ENCODE peak calls at places on chromosome 15, in six cellular contexts. L is CD4-positive, CD25-positive, alpha-beta regulatory T cell; V is GM12878; J is ovary; P is cardiac muscle cell; R is psoas muscle. N is an unnamed sample.

GRCh38 chr15:57356636-57357035 is 19.7 kb upstream of the CGNL1 start:
- DNase-seq in L (no peak), V (no peak), J (no peak), P (peak; percentile 50), R (no peak), N (peak; percentile 14)

GRCh38 chr15:56749982-56750381 is 16.7 kb upstream of the ZNF280D start:
- DNase-seq in L (no peak), V (no peak), J (no peak), P (peak; percentile 50), R (no peak), N (no peak)

GRCh38 chr15:28885630-28886430 is at the start of gene APBA2:
- DNase-seq in L (peak; percentile 7), V (no peak), J (peak; percentile 31), P (peak; percentile 59), R (no peak), N (peak; percentile 50)

GRCh38 chr15:61084944-61085367 is 144.1 kb downstream of the RORA start:
- DNase-seq in L (no peak), V (no peak), J (no peak), P (peak; percentile 26), R (no peak), N (no peak)

GRCh38 chr15:33195283-33195682 is 769 bp upstream of the FMN1 start:
- DNase-seq in L (no peak), V (no peak), J (no peak), P (no peak), R (no peak), N (no peak)

GRCh38 chr15:68560501-68561113 is 18.2 kb upstream of the CORO2B start:
- DNase-seq in L (no peak), V (no peak), J (peak; percentile 28), P (no peak), R (no peak), N (no peak)

GRCh38 chr15:76963596-76963995 is 31.3 kb upstream of the PSTPIP1 start:
- DNase-seq in L (no peak), V (no peak), J (no peak), P (no peak), R (no peak), N (no peak)

GRCh38 chr15:55281517-55282227 is 7.9 kb downstream of the RAB27A start:
- DNase-seq in L (no peak), V (no peak), J (no peak), P (no peak), R (no peak), N (no peak)

GRCh38 chr15:82548700-82549099 is 8.4 kb upstream of the RPS17 start:
- DNase-seq in L (no peak), V (no peak), J (no peak), P (no peak), R (no peak), N (no peak)

GRCh38 chr15:67843571-67844387 is 3.9 kb upstream of the RNU6-1 start:
- DNase-seq in L (no peak), V (no peak), J (peak; percentile 70), P (peak; percentile 88), R (no peak), N (no peak)

GRCh38 chr15:57146394-57147140 is 228.1 kb downstream of the TCF12 start:
- DNase-seq in L (no peak), V (no peak), J (no peak), P (peak; percentile 81), R (no peak), N (no peak)

GRCh38 chr15:40911139-40911538 is 16.9 kb downstream of the VPS18 start:
- DNase-seq in L (no peak), V (no peak), J (no peak), P (no peak), R (no peak), N (no peak)

GRCh38 chr15:71532994-71533393 is 277.4 kb upstream of the NR2E3 start:
- DNase-seq in L (no peak), V (no peak), J (no peak), P (peak; percentile 37), R (no peak), N (no peak)

GRCh38 chr15:90325677-90326200 is 26.3 kb upstream of the ZNF774 start:
- DNase-seq in L (no peak), V (no peak), J (no peak), P (no peak), R (no peak), N (no peak)

GRCh38 chr15:68781766-68782588 is 38.7 kb downstream of the ANP32A start:
- DNase-seq in L (no peak), V (no peak), J (no peak), P (no peak), R (peak; percentile 52), N (no peak)

GRCh38 chr15:67506775-67507747 is 13.9 kb upstream of the C15orf61 start:
- DNase-seq in L (no peak), V (no peak), J (no peak), P (peak; percentile 81), R (no peak), N (no peak)

GRCh38 chr15:65856821-65857455 is 12.4 kb upstream of the RAB11A start:
- DNase-seq in L (peak; percentile 71), V (no peak), J (no peak), P (peak; percentile 65), R (peak; percentile 56), N (peak; percentile 56)

GRCh38 chr15:75904241-75904631 is 558 bp downstream of the FBXO22 start:
- DNase-seq in L (no peak), V (no peak), J (no peak), P (peak; percentile 55), R (no peak), N (peak; percentile 54)

GRCh38 chr15:82021992-82022391 is 23.8 kb downstream of the MEX3B start:
- DNase-seq in L (no peak), V (no peak), J (peak; percentile 65), P (peak; percentile 67), R (no peak), N (peak; percentile 44)

GRCh38 chr15:64931381-64931780 is 19.7 kb downstream of the ANKDD1A start:
- DNase-seq in L (no peak), V (no peak), J (peak; percentile 9), P (no peak), R (no peak), N (no peak)

GRCh38 chr15:57873564-57874209 is 167.2 kb downstream of the POLR2M start:
- DNase-seq in L (no peak), V (no peak), J (no peak), P (peak; percentile 66), R (no peak), N (peak; percentile 46)

GRCh38 chr15:55786341-55786740 is 43.4 kb upstream of the PRTG start:
- DNase-seq in L (no peak), V (no peak), J (no peak), P (no peak), R (no peak), N (no peak)

GRCh38 chr15:51198701-51199253 is 104.1 kb upstream of the TNFAIP8L3 start:
- DNase-seq in L (no peak), V (no peak), J (no peak), P (peak; percentile 27), R (no peak), N (peak; percentile 27)

GRCh38 chr15:25237291-25237978 is 201.4 kb downstream of the UBE3A start:
- DNase-seq in L (no peak), V (no peak), J (no peak), P (no peak), R (peak; percentile 6), N (no peak)

DNA sequence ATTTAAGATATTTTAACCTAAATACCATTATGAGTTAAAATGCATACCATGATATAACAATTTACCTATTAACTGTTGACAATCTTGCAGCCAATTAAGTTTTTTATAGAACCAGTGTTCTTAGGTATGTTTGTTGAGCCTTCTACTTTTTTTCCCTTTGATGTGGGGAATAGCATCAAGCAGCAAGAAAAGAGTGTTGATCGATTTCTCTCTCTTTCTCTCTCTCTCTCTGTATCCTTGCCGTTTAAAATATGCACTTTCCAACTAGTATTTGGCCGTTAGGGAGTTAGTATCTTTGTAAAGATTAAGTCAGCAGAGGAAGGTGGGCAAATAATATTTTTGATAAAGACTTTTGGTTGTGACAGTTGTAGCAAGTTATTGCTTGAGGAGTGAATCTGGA is 5.9 kb downstream of the CHD2 start:
- DNase-seq in L (no peak), V (no peak), J (no peak), P (no peak), R (no peak), N (no peak)
- H3K4me3 ChIP-seq in L (peak overlapping the region; percentile 95), V (peak overlapping the region; percentile 13), J (no peak overlapping the region), P (peak overlapping the region; percentile 52), R (peak overlapping the region; percentile 68), N (peak overlapping the region; percentile 58)

GRCh38 chr15:49103002-49103401 is 52.4 kb downstream of the COPS2 start:
- DNase-seq in L (no peak), V (no peak), J (no peak), P (no peak), R (no peak), N (no peak)

GRCh38 chr15:49101536-49101935 is 53.9 kb downstream of the COPS2 start:
- DNase-seq in L (no peak), V (no peak), J (no peak), P (peak; percentile 66), R (no peak), N (no peak)

GRCh38 chr15:49103676-49104075 is 51.7 kb downstream of the COPS2 start:
- DNase-seq in L (no peak), V (no peak), J (no peak), P (no peak), R (no peak), N (no peak)
- H3K36me3 ChIP-seq in L (peaks cover 5% of the 10 kb centered on the region), V (no peaks in the 10 kb centered on the region), J (no peaks in the 10 kb centered on the region), P (peaks cover 6% of the 10 kb centered on the region), R (peaks cover 9% of the 10 kb centered on the region), N (peaks cover 29% of the 10 kb centered on the region)

DNA sequence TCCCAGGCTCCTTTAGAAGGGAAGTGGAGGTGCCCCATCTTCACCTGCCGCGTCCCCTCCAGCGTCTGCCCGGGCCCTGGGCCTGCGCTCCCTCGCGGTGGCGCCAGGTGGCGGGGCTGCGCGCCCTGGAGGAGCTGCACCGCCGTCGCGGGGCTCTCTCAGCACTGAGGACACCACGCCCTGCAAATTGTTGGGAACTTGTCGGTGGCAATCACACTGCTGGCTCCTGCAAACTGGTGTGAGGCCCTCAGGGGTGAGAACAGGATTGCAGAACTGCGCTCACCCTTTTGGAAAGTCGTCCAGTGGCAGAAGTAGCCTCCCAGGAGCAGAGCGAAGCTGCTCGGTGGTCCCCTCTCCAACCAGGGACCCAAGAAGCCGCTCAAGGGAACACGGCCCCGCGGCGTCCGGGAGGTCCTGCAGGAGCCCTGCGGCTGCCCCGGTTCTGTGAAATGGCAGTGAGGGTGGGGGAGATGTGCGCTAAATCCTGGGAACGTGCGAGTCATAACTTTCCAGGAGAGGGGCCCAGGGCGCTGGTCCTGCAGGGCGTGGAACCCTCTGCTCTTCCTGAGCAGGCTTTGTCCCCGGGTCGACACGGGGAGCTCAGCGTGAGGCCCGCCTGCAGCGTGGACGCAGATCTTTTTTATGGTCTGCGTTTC is 995 bp upstream of the LRRK1 start:
- DNase-seq in L (no peak), V (no peak), J (peak; percentile 78), P (peak; percentile 76), R (peak; percentile 82), N (peak; percentile 90)
- H3K27me3 ChIP-seq in L (peaks cover 28% of the 10 kb centered on the region), V (no peaks in the 10 kb centered on the region), J (no peaks in the 10 kb centered on the region), P (peaks cover 69% of the 10 kb centered on the region), R (peaks cover 1% of the 10 kb centered on the region), N (no peaks in the 10 kb centered on the region)

DNA sequence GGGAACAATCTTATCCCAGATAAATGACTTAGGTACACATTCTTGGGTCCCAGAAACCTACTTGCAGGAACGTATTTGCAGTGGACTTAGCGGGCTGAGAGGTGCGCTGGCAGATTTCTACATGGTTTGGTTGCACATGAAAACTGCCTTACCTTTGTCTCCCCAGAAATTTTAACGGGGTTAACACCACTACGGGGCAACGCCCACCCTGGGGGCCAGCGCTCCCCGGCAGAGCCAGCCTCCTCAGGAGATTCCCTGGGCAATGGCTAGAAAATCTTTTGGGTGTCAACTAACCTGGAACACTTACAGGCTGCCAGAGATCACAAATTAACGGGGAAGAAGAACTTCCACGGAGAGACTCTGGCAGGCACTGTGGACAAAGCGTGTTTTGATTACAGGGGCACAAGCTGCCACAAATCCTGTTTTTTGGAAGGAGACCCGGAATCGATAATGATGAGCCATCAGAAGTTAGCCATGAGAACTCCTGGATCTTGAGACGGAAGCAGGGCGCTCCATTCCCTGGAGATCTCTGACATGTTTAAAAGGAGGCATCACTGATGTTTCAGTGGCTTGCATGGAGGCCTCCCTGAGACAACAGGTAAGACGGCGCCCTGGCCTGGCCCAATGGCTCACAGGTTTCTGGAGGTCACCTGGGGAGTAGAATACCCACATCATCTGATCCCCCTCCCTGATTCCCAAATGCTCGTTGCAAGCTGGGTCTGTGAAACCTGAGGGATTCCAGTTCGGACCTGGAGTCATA is 288.9 kb downstream of the ADAMTS17 start:
- DNase-seq in L (no peak), V (no peak), J (no peak), P (no peak), R (no peak), N (no peak)
- H3K4me3 ChIP-seq in L (no peak overlapping the region), V (no peak overlapping the region), J (no peak overlapping the region), P (no peak overlapping the region), R (no peak overlapping the region), N (no peak overlapping the region)